ENCODE peak calls at places on chromosomes 3 and 15, in seven cellular contexts. N, Y, F, L, O, Q and C are unnamed samples.

GRCh38 chr15:92603743-92604470 is 51.7 kb downstream of the FAM174B start:
- DNase-seq in N (no peak), Y (no peak), F (no peak), L (no peak), O (peak; percentile 5), Q (no peak), C (no peak)

GRCh38 chr15:79529441-79529840 is 97.3 kb downstream of the MINAR1 start:
- DNase-seq in N (no peak), Y (no peak), F (no peak), L (no peak), O (no peak), Q (no peak), C (no peak)

GRCh38 chr3:48273594-48274211 is 32.8 kb downstream of the ZNF589 start:
- DNase-seq in N (peak; percentile 51), Y (peak; percentile 54), F (no peak), L (peak; percentile 60), O (peak; percentile 54), Q (no peak), C (peak; percentile 82)

GRCh38 chr3:194268659-194269487 is 82.3 kb downstream of the CPN2 start:
- DNase-seq in N (no peak), Y (no peak), F (no peak), L (no peak), O (no peak), Q (no peak), C (no peak)

GRCh38 chr3:89049119-89049518 is 58.3 kb upstream of the EPHA3 start:
- DNase-seq in N (no peak), Y (no peak), F (no peak), L (no peak), O (no peak), Q (no peak), C (peak; percentile 4)

GRCh38 chr3:116265976-116266584 is 179.2 kb downstream of the LSAMP start:
- DNase-seq in N (no peak), Y (no peak), F (no peak), L (no peak), O (no peak), Q (no peak), C (no peak)

GRCh38 chr3:190424478-190425439 is 24.9 kb downstream of the TMEM207 start:
- DNase-seq in N (no peak), Y (peak; percentile 21), F (peak; percentile 16), L (peak; percentile 82), O (peak; percentile 70), Q (peak; percentile 71), C (peak; percentile 32)

GRCh38 chr3:134014270-134014669 is 15.5 kb downstream of the SLCO2A1 start:
- DNase-seq in N (no peak), Y (no peak), F (no peak), L (no peak), O (no peak), Q (no peak), C (no peak)

GRCh38 chr3:47441796-47442551 is 33.8 kb downstream of the SCAP start:
- DNase-seq in N (no peak), Y (no peak), F (no peak), L (no peak), O (no peak), Q (no peak), C (peak; percentile 48)

GRCh38 chr3:37137516-37137915 is 36.9 kb downstream of the LRRFIP2 start:
- DNase-seq in N (no peak), Y (no peak), F (no peak), L (no peak), O (no peak), Q (no peak), C (no peak)

GRCh38 chr15:88959445-88959844 is 46.3 kb upstream of the MFGE8 start:
- DNase-seq in N (no peak), Y (no peak), F (no peak), L (no peak), O (no peak), Q (no peak), C (no peak)

GRCh38 chr3:162743091-162743490 is 1246.5 kb downstream of the OTOL1 start:
- DNase-seq in N (no peak), Y (no peak), F (no peak), L (no peak), O (no peak), Q (no peak), C (no peak)

GRCh38 chr15:70047386-70048195 is 50.1 kb downstream of the TLE3 start:
- DNase-seq in N (no peak), Y (no peak), F (no peak), L (no peak), O (no peak), Q (peak; percentile 75), C (no peak)

GRCh38 chr15:68285243-68285980 is 7.9 kb downstream of the FEM1B start:
- DNase-seq in N (no peak), Y (no peak), F (no peak), L (no peak), O (no peak), Q (no peak), C (no peak)

GRCh38 chr3:137071104-137071503 is 113.3 kb downstream of the IL20RB start:
- DNase-seq in N (no peak), Y (no peak), F (no peak), L (no peak), O (no peak), Q (no peak), C (peak; percentile 30)

GRCh38 chr3:19250959-19251610 is 102.8 kb downstream of the KCNH8 start:
- DNase-seq in N (no peak), Y (no peak), F (no peak), L (no peak), O (no peak), Q (no peak), C (no peak)

GRCh38 chr3:58490860-58491501 is 915 bp upstream of the KCTD6 start:
- DNase-seq in N (peak; percentile 21), Y (no peak), F (no peak), L (no peak), O (no peak), Q (peak; percentile 80), C (no peak)

GRCh38 chr3:58874248-58874741 is 175.5 kb downstream of the CFAP20DC start:
- DNase-seq in N (no peak), Y (no peak), F (no peak), L (no peak), O (peak; percentile 16), Q (no peak), C (no peak)

GRCh38 chr3:67655364-67656121 is 1.1 kb upstream of the SUCLG2 start:
- DNase-seq in N (peak; percentile 71), Y (no peak), F (peak; percentile 89), L (no peak), O (no peak), Q (no peak), C (peak; percentile 3)

GRCh38 chr3:38153986-38154608 is 11.2 kb upstream of the OXSR1 start:
- DNase-seq in N (no peak), Y (no peak), F (no peak), L (peak; percentile 77), O (no peak), Q (no peak), C (no peak)

GRCh38 chr3:129933471-129933870 is 40.0 kb upstream of the TMCC1 start:
- DNase-seq in N (no peak), Y (no peak), F (no peak), L (no peak), O (no peak), Q (no peak), C (no peak)

GRCh38 chr3:52670621-52671521 is 14.8 kb downstream of the PBRM1 start:
- DNase-seq in N (no peak), Y (peak; percentile 55), F (peak; percentile 51), L (peak; percentile 30), O (peak; percentile 100), Q (no peak), C (peak; percentile 7)

GRCh38 chr3:114454592-114455251 is 160.9 kb downstream of the TIGIT start:
- DNase-seq in N (no peak), Y (no peak), F (no peak), L (no peak), O (peak; percentile 53), Q (no peak), C (peak; percentile 57)

GRCh38 chr3:186719945-186720739 is 3.0 kb downstream of the KNG1 start:
- DNase-seq in N (no peak), Y (no peak), F (no peak), L (no peak), O (no peak), Q (no peak), C (no peak)

GRCh38 chr15:38145671-38146111 is 106.9 kb upstream of the SPRED1 start:
- DNase-seq in N (no peak), Y (no peak), F (no peak), L (no peak), O (peak; percentile 25), Q (no peak), C (peak; percentile 81)

GRCh38 chr3:188179006-188179966 is 25.3 kb downstream of the LPP start:
- DNase-seq in N (no peak), Y (no peak), F (no peak), L (no peak), O (peak; percentile 76), Q (peak; percentile 63), C (no peak)

GRCh38 chr15:101539930-101540329 is 50.4 kb upstream of the PCSK6 start:
- DNase-seq in N (no peak), Y (no peak), F (no peak), L (no peak), O (no peak), Q (no peak), C (no peak)

GRCh38 chr15:37903932-37904493 is 30.4 kb upstream of the TMCO5A start:
- DNase-seq in N (no peak), Y (no peak), F (no peak), L (no peak), O (no peak), Q (no peak), C (no peak)

GRCh38 chr3:121574449-121574848 is 6.7 kb downstream of the ARGFX start:
- DNase-seq in N (no peak), Y (no peak), F (no peak), L (peak; percentile 24), O (no peak), Q (no peak), C (peak; percentile 73)